ENCODE peak calls at places on chromosomes 5 and 9, in nine cellular contexts. One of them, this sample, is unnamed.

GRCh38 chr9:100725376-100725775 is 147.5 kb downstream of the CAVIN4 start:
- DNase-seq in fibroblast of lung: no peak
- DNase-seq in psoas muscle: no peak
- DNase-seq in astrocyte of the spinal cord: no peak
- DNase-seq in BE2C: no peak
- DNase-seq in HCT116: no peak
- DNase-seq in tibial artery: no peak
- DNase-seq in body of pancreas: no peak
- DNase-seq in choroid plexus epithelial cell: no peak
- DNase-seq in this sample: no peak

GRCh38 chr5:115962565-115963402 is 509 bp downstream of the LVRN start:
- DNase-seq in fibroblast of lung: peak
- DNase-seq in psoas muscle: peak
- DNase-seq in astrocyte of the spinal cord: no peak
- DNase-seq in BE2C: peak
- DNase-seq in HCT116: no peak
- DNase-seq in tibial artery: no peak
- DNase-seq in body of pancreas: peak
- DNase-seq in choroid plexus epithelial cell: no peak
- DNase-seq in this sample: no peak

GRCh38 chr9:114424126-114424525 is 36.3 kb upstream of the AKNA start:
- DNase-seq in fibroblast of lung: no peak
- DNase-seq in psoas muscle: no peak
- DNase-seq in astrocyte of the spinal cord: no peak
- DNase-seq in BE2C: no peak
- DNase-seq in HCT116: no peak
- DNase-seq in tibial artery: no peak
- DNase-seq in body of pancreas: no peak
- DNase-seq in choroid plexus epithelial cell: no peak
- DNase-seq in this sample: no peak

GRCh38 chr9:81490605-81491331 is 198.6 kb downstream of the TLE1 start:
- DNase-seq in fibroblast of lung: peak
- DNase-seq in psoas muscle: no peak
- DNase-seq in astrocyte of the spinal cord: peak
- DNase-seq in BE2C: no peak
- DNase-seq in HCT116: peak
- DNase-seq in tibial artery: no peak
- DNase-seq in body of pancreas: no peak
- DNase-seq in choroid plexus epithelial cell: peak
- DNase-seq in this sample: peak

GRCh38 chr5:58148366-58148765 is 311.5 kb downstream of the PLK2 start:
- DNase-seq in fibroblast of lung: no peak
- DNase-seq in psoas muscle: no peak
- DNase-seq in astrocyte of the spinal cord: no peak
- DNase-seq in BE2C: no peak
- DNase-seq in HCT116: no peak
- DNase-seq in tibial artery: no peak
- DNase-seq in body of pancreas: no peak
- DNase-seq in choroid plexus epithelial cell: no peak
- DNase-seq in this sample: no peak

GRCh38 chr5:137615171-137615775 is 116.1 kb upstream of the SPOCK1 start:
- DNase-seq in fibroblast of lung: no peak
- DNase-seq in psoas muscle: no peak
- DNase-seq in astrocyte of the spinal cord: no peak
- DNase-seq in BE2C: no peak
- DNase-seq in HCT116: no peak
- DNase-seq in tibial artery: no peak
- DNase-seq in body of pancreas: no peak
- DNase-seq in choroid plexus epithelial cell: no peak
- DNase-seq in this sample: no peak

GRCh38 chr9:79670269-79670961 is 98.7 kb downstream of the TLE4 start:
- DNase-seq in fibroblast of lung: no peak
- DNase-seq in psoas muscle: no peak
- DNase-seq in astrocyte of the spinal cord: no peak
- DNase-seq in BE2C: no peak
- DNase-seq in HCT116: no peak
- DNase-seq in tibial artery: no peak
- DNase-seq in body of pancreas: no peak
- DNase-seq in choroid plexus epithelial cell: no peak
- DNase-seq in this sample: peak

GRCh38 chr5:149500922-149501582 is 50.2 kb downstream of the CSNK1A1 start:
- DNase-seq in fibroblast of lung: peak
- DNase-seq in psoas muscle: no peak
- DNase-seq in astrocyte of the spinal cord: peak
- DNase-seq in BE2C: no peak
- DNase-seq in HCT116: no peak
- DNase-seq in tibial artery: no peak
- DNase-seq in body of pancreas: no peak
- DNase-seq in choroid plexus epithelial cell: peak
- DNase-seq in this sample: peak

GRCh38 chr5:72134226-72134625 is 27.0 kb downstream of the MAP1B start:
- DNase-seq in fibroblast of lung: no peak
- DNase-seq in psoas muscle: no peak
- DNase-seq in astrocyte of the spinal cord: peak
- DNase-seq in BE2C: no peak
- DNase-seq in HCT116: no peak
- DNase-seq in tibial artery: no peak
- DNase-seq in body of pancreas: no peak
- DNase-seq in choroid plexus epithelial cell: no peak
- DNase-seq in this sample: no peak

GRCh38 chr9:18675345-18675744 is 201.4 kb downstream of the ADAMTSL1 start:
- DNase-seq in fibroblast of lung: peak
- DNase-seq in psoas muscle: no peak
- DNase-seq in astrocyte of the spinal cord: no peak
- DNase-seq in BE2C: no peak
- DNase-seq in HCT116: no peak
- DNase-seq in tibial artery: no peak
- DNase-seq in body of pancreas: no peak
- DNase-seq in choroid plexus epithelial cell: no peak
- DNase-seq in this sample: peak

GRCh38 chr9:114121445-114122151 is 22.5 kb upstream of the KIF12 start:
- DNase-seq in fibroblast of lung: no peak
- DNase-seq in psoas muscle: no peak
- DNase-seq in astrocyte of the spinal cord: no peak
- DNase-seq in BE2C: no peak
- DNase-seq in HCT116: no peak
- DNase-seq in tibial artery: no peak
- DNase-seq in body of pancreas: no peak
- DNase-seq in choroid plexus epithelial cell: no peak
- DNase-seq in this sample: no peak

GRCh38 chr5:148374693-148375360 is 8.9 kb upstream of the FBXO38 start:
- DNase-seq in fibroblast of lung: peak
- DNase-seq in psoas muscle: no peak
- DNase-seq in astrocyte of the spinal cord: peak
- DNase-seq in BE2C: peak
- DNase-seq in HCT116: peak
- DNase-seq in tibial artery: peak
- DNase-seq in body of pancreas: peak
- DNase-seq in choroid plexus epithelial cell: peak
- DNase-seq in this sample: peak

GRCh38 chr5:62473209-62473608 is 60.6 kb downstream of the IPO11 start:
- DNase-seq in fibroblast of lung: no peak
- DNase-seq in psoas muscle: no peak
- DNase-seq in astrocyte of the spinal cord: peak
- DNase-seq in BE2C: no peak
- DNase-seq in HCT116: no peak
- DNase-seq in tibial artery: no peak
- DNase-seq in body of pancreas: no peak
- DNase-seq in choroid plexus epithelial cell: peak
- DNase-seq in this sample: peak

DNA sequence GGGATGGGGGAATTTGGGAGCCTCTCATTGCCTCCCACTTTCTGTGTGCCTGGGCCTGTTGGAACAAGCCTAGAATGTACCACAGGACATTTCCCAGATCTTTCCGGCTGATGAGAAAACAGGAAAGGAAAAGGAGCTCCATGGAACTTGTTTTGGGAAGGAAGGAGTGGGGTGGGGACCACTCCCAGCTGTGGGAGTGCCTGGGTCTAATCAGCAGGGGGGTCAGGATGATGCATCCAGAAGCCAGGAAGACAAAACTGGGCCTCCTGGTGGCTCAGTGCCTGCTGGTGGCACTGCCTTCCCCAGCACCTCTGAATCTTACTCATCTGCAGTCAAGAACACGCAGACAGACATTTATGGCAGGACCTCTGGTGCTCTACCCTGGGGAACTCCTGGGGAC is 2.8 kb downstream of the SMIM33 start:
- DNase-seq in fibroblast of lung: no peak
- DNase-seq in psoas muscle: no peak
- DNase-seq in astrocyte of the spinal cord: no peak
- DNase-seq in BE2C: no peak
- DNase-seq in HCT116: no peak
- DNase-seq in tibial artery: no peak
- DNase-seq in body of pancreas: no peak
- DNase-seq in choroid plexus epithelial cell: no peak
- DNase-seq in this sample: peak
- TF ChIP-seq CTCF in fibroblast of lung: no peak
- TF ChIP-seq CTCF in psoas muscle: no peak
- TF ChIP-seq CTCF in astrocyte of the spinal cord: no peak
- TF ChIP-seq CTCF in BE2C: no peak
- TF ChIP-seq CTCF in HCT116: no peak
- TF ChIP-seq CTCF in tibial artery: no peak
- TF ChIP-seq CTCF in body of pancreas: no peak
- TF ChIP-seq CTCF in choroid plexus epithelial cell: no peak
- TF ChIP-seq CTCF in this sample: no peak

DNA sequence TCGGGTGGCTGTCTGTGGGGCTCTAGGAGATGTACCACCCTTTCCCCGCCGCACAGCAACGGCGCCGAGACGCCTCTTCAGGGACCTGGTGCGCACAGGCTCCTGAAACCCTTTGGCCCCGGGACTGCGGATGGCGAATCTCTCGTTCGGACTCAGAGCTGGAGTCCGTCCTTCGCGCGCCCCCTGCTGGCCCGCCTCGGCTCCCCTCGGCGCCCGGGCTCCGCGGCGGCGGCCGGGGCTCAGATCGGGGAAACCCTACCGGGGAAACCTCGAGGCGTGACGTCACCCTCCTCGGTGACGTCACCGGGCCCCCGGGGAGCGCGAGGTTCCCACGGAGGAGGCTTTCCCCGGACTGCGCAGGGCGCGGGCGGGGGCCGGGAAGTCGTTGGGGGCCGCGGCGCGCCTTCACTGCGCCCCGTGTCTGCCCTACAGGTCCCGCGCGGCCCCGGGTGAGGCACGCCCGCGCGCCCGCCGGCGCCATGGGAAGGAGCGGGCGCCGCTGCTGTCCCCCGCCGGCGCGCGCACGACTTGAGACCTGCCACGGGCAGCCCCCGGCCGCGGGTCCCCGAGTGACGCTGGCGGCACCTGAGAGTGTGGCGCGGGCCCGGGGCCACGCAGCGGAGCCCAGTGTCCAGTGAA is 7.9 kb downstream of the PRR7 start:
- DNase-seq in fibroblast of lung: peak
- DNase-seq in psoas muscle: peak
- DNase-seq in astrocyte of the spinal cord: peak
- DNase-seq in BE2C: peak
- DNase-seq in HCT116: peak
- DNase-seq in tibial artery: peak
- DNase-seq in body of pancreas: peak
- DNase-seq in choroid plexus epithelial cell: peak
- DNase-seq in this sample: peak
- H3K4me3 ChIP-seq in fibroblast of lung: peak
- H3K4me3 ChIP-seq in psoas muscle: peak
- H3K4me3 ChIP-seq in astrocyte of the spinal cord: peak
- H3K4me3 ChIP-seq in BE2C: peak
- H3K4me3 ChIP-seq in HCT116: peak
- H3K4me3 ChIP-seq in tibial artery: peak
- H3K4me3 ChIP-seq in body of pancreas: no peak
- H3K4me3 ChIP-seq in choroid plexus epithelial cell: peak
- H3K4me3 ChIP-seq in this sample: peak

GRCh38 chr9:86035827-86036440 is 63.4 kb downstream of the GOLM1 start:
- DNase-seq in fibroblast of lung: no peak
- DNase-seq in psoas muscle: no peak
- DNase-seq in astrocyte of the spinal cord: no peak
- DNase-seq in BE2C: no peak
- DNase-seq in HCT116: no peak
- DNase-seq in tibial artery: no peak
- DNase-seq in body of pancreas: no peak
- DNase-seq in choroid plexus epithelial cell: no peak
- DNase-seq in this sample: no peak

GRCh38 chr9:86040281-86041155 is 58.8 kb downstream of the GOLM1 start:
- DNase-seq in fibroblast of lung: no peak
- DNase-seq in psoas muscle: no peak
- DNase-seq in astrocyte of the spinal cord: no peak
- DNase-seq in BE2C: no peak
- DNase-seq in HCT116: no peak
- DNase-seq in tibial artery: no peak
- DNase-seq in body of pancreas: no peak
- DNase-seq in choroid plexus epithelial cell: no peak
- DNase-seq in this sample: no peak

GRCh38 chr9:86036555-86036954 is 62.8 kb downstream of the GOLM1 start:
- DNase-seq in fibroblast of lung: no peak
- DNase-seq in psoas muscle: no peak
- DNase-seq in astrocyte of the spinal cord: no peak
- DNase-seq in BE2C: no peak
- DNase-seq in HCT116: no peak
- DNase-seq in tibial artery: no peak
- DNase-seq in body of pancreas: no peak
- DNase-seq in choroid plexus epithelial cell: no peak
- DNase-seq in this sample: no peak

GRCh38 chr9:86034863-86035734 is 64.3 kb downstream of the GOLM1 start:
- DNase-seq in fibroblast of lung: peak
- DNase-seq in psoas muscle: no peak
- DNase-seq in astrocyte of the spinal cord: peak
- DNase-seq in BE2C: peak
- DNase-seq in HCT116: peak
- DNase-seq in tibial artery: no peak
- DNase-seq in body of pancreas: peak
- DNase-seq in choroid plexus epithelial cell: peak
- DNase-seq in this sample: peak
- TF ChIP-seq CTCF in fibroblast of lung: peak
- TF ChIP-seq CTCF in psoas muscle: no peak
- TF ChIP-seq CTCF in astrocyte of the spinal cord: peak
- TF ChIP-seq CTCF in BE2C: peak
- TF ChIP-seq CTCF in HCT116: peak
- TF ChIP-seq CTCF in tibial artery: no peak
- TF ChIP-seq CTCF in body of pancreas: no peak
- TF ChIP-seq CTCF in choroid plexus epithelial cell: peak
- TF ChIP-seq CTCF in this sample: peak

GRCh38 chr5:1448511-1449011 is 3.3 kb upstream of the SLC6A3 start:
- DNase-seq in fibroblast of lung: no peak
- DNase-seq in psoas muscle: no peak
- DNase-seq in astrocyte of the spinal cord: no peak
- DNase-seq in BE2C: no peak
- DNase-seq in HCT116: no peak
- DNase-seq in tibial artery: no peak
- DNase-seq in body of pancreas: no peak
- DNase-seq in choroid plexus epithelial cell: no peak
- DNase-seq in this sample: no peak

GRCh38 chr5:1449081-1449630 is 3.9 kb upstream of the SLC6A3 start:
- DNase-seq in fibroblast of lung: no peak
- DNase-seq in psoas muscle: no peak
- DNase-seq in astrocyte of the spinal cord: no peak
- DNase-seq in BE2C: no peak
- DNase-seq in HCT116: no peak
- DNase-seq in tibial artery: no peak
- DNase-seq in body of pancreas: no peak
- DNase-seq in choroid plexus epithelial cell: no peak
- DNase-seq in this sample: no peak

GRCh38 chr5:1447772-1448361 is 2.6 kb upstream of the SLC6A3 start:
- DNase-seq in fibroblast of lung: no peak
- DNase-seq in psoas muscle: peak
- DNase-seq in astrocyte of the spinal cord: no peak
- DNase-seq in BE2C: no peak
- DNase-seq in HCT116: no peak
- DNase-seq in tibial artery: no peak
- DNase-seq in body of pancreas: no peak
- DNase-seq in choroid plexus epithelial cell: no peak
- DNase-seq in this sample: no peak

GRCh38 chr5:1453613-1454012 is 8.4 kb upstream of the SLC6A3 start:
- DNase-seq in fibroblast of lung: no peak
- DNase-seq in psoas muscle: no peak
- DNase-seq in astrocyte of the spinal cord: no peak
- DNase-seq in BE2C: no peak
- DNase-seq in HCT116: no peak
- DNase-seq in tibial artery: no peak
- DNase-seq in body of pancreas: no peak
- DNase-seq in choroid plexus epithelial cell: no peak
- DNase-seq in this sample: no peak
- H3K4me3 ChIP-seq in fibroblast of lung: no peak
- H3K4me3 ChIP-seq in psoas muscle: no peak
- H3K4me3 ChIP-seq in astrocyte of the spinal cord: no peak
- H3K4me3 ChIP-seq in BE2C: no peak
- H3K4me3 ChIP-seq in HCT116: no peak
- H3K4me3 ChIP-seq in tibial artery: no peak
- H3K4me3 ChIP-seq in body of pancreas: no peak
- H3K4me3 ChIP-seq in choroid plexus epithelial cell: no peak
- H3K4me3 ChIP-seq in this sample: no peak